ENCODE peak calls at places on chromosome 1, in eight cellular contexts. S is fibroblast of mammary gland, C is HL-60, I is right lobe of liver, Q is cardiac fibroblast, D is neural crest cell, F is choroid plexus epithelial cell, B is IMR-90. J is an unnamed sample.

GRCh38 chr1:71068325-71069240 is 12.3 kb downstream of the ZRANB2 start:
- DNase-seq in C (no peak), Q (no peak), S (no peak), F (no peak), B (no peak), I (no peak), D (no peak), J (no peak)

GRCh38 chr1:226810681-226811080 is 59.7 kb upstream of the PSEN2 start:
- DNase-seq in B (no peak), S (no peak), Q (no peak), I (no peak), D (no peak), F (no peak), C (no peak), J (no peak)

GRCh38 chr1:212055333-212055732 is 19.8 kb downstream of the DTL start:
- DNase-seq in Q (no peak), B (no peak), I (no peak), F (no peak), D (no peak), C (no peak), S (no peak), J (no peak)

GRCh38 chr1:105208581-105208980 is 1458.9 kb downstream of the AMY1C start:
- DNase-seq in B (no peak), Q (no peak), I (no peak), C (no peak), F (no peak), D (no peak), S (no peak), J (no peak)

GRCh38 chr1:3530931-3531818 is 76.7 kb downstream of the ARHGEF16 start:
- DNase-seq in D (peak; percentile 47), B (peak; percentile 19), Q (peak; percentile 70), F (peak; percentile 62), I (peak; percentile 87), C (peak; percentile 67), S (peak; percentile 8), J (no peak)

GRCh38 chr1:62325076-62325475 is 5.8 kb upstream of the KANK4 start:
- DNase-seq in S (peak; percentile 65), I (no peak), D (no peak), B (peak; percentile 7), F (peak; percentile 37), C (no peak), Q (peak; percentile 52), J (no peak)

GRCh38 chr1:31771891-31772668 is 7.9 kb upstream of the ADGRB2 start:
- DNase-seq in I (no peak), S (no peak), B (peak; percentile 27), F (peak; percentile 35), C (no peak), D (no peak), Q (no peak), J (no peak)

GRCh38 chr1:33634806-33635205 is 162.4 kb downstream of the ZSCAN20 start:
- DNase-seq in C (peak; percentile 28), B (peak; percentile 7), D (peak; percentile 50), Q (peak; percentile 17), F (peak; percentile 41), I (no peak), S (peak; percentile 20), J (no peak)

GRCh38 chr1:116763116-116763786 is 9.0 kb downstream of the CD2 start:
- DNase-seq in D (no peak), I (no peak), F (peak; percentile 72), C (no peak), Q (peak; percentile 41), B (no peak), S (peak; percentile 29), J (no peak)

GRCh38 chr1:207938016-207938415 is 27.1 kb upstream of the CD34 start:
- DNase-seq in B (peak; percentile 57), D (no peak), S (peak; percentile 16), I (no peak), Q (peak; percentile 46), F (peak; percentile 39), C (no peak), J (no peak)

GRCh38 chr1:149846042-149846441 is 53.3 kb upstream of the BOLA1 start:
- DNase-seq in D (no peak), I (peak; percentile 8), F (no peak), Q (no peak), C (no peak), B (no peak), S (no peak), J (no peak)

GRCh38 chr1:26335774-26336476 is 18.0 kb downstream of the CRYBG2 start:
- DNase-seq in S (no peak), I (no peak), C (no peak), Q (no peak), F (no peak), D (no peak), B (no peak), J (no peak)

GRCh38 chr1:114009393-114009792 is 30.1 kb downstream of the OLFML3 start:
- DNase-seq in F (peak; percentile 87), D (no peak), Q (peak; percentile 62), I (no peak), S (peak; percentile 84), C (no peak), B (peak; percentile 52), J (no peak)

GRCh38 chr1:2906105-2906504 is 104.6 kb upstream of the TTC34 start:
- DNase-seq in I (no peak), S (no peak), C (no peak), F (no peak), D (no peak), B (no peak), Q (no peak), J (no peak)

GRCh38 chr1:192707978-192708547 is 72.1 kb downstream of the RGS13 start:
- DNase-seq in S (no peak), F (no peak), D (no peak), C (peak; percentile 66), B (no peak), I (no peak), Q (no peak), J (no peak)

GRCh38 chr1:227894831-227895451 is 52.8 kb downstream of the WNT9A start:
- DNase-seq in B (no peak), D (peak; percentile 1), S (no peak), C (no peak), Q (no peak), F (no peak), I (peak; percentile 24), J (peak; percentile 9)

DNA sequence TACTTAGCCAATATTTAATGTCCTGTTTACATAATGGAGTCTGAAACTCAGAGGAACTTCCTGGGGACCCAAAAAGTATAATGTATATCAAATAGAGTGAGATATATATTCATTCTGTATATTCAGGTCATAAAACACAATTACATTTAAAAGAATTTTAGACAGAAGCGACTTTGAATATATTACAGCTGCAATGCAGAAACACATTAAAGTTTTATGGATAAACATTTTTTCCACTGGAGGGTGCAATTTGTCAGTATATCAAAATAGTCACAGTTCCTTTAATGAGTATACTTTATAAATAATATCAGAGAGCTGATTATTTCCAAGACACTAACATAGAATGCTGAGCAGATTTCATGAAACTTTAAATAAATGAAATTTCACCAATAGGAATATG is 43.9 kb upstream of the CRB1 start:
- DNase-seq in C (no peak), Q (peak; percentile 24), B (no peak), S (no peak), F (peak; percentile 32), D (no peak), I (no peak), J (no peak)
- TF ChIP-seq CTCF in C (no peak), Q (peak; percentile 5), B (peak; percentile 35), S (peak; percentile 17), F (peak; percentile 42), D (peak; percentile 51), I (peak; percentile 27), J (no peak)

DNA sequence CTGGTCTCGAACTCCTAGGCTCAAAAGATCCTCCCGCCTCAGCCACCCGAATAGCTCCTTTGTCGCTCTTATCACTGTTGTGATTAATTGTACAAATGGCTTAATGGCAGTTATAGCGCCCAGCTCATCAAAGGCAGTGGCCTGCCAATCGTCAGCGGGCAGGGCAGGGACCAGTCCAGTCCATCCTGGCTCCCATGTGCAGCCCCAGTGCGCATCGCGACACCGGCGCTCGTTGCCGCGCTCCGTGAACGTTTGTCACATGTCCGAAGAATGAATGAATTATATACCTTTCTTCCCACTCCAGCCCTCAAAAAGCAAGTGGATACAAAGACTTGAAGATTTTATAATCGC is 18.4 kb downstream of the MTX1 start:
- DNase-seq in D (peak; percentile 45), Q (peak; percentile 45), S (peak; percentile 38), C (peak; percentile 58), B (peak; percentile 38), I (no peak), F (peak; percentile 41), J (no peak)
- TF ChIP-seq CTCF in D (peak; percentile 31), Q (no peak), S (no peak), C (no peak), B (no peak), I (no peak), F (no peak), J (peak; percentile 43)

GRCh38 chr1:42736152-42736551 is 3.9 kb downstream of the CLDN19 start:
- DNase-seq in D (no peak), C (peak; percentile 16), B (no peak), F (peak; percentile 26), Q (peak; percentile 36), I (no peak), S (peak; percentile 40), J (no peak)
- TF ChIP-seq CTCF in D (peak; percentile 37), C (no peak), B (peak; percentile 39), F (peak; percentile 56), Q (peak; percentile 52), I (no peak), S (peak; percentile 40), J (no peak)

DNA sequence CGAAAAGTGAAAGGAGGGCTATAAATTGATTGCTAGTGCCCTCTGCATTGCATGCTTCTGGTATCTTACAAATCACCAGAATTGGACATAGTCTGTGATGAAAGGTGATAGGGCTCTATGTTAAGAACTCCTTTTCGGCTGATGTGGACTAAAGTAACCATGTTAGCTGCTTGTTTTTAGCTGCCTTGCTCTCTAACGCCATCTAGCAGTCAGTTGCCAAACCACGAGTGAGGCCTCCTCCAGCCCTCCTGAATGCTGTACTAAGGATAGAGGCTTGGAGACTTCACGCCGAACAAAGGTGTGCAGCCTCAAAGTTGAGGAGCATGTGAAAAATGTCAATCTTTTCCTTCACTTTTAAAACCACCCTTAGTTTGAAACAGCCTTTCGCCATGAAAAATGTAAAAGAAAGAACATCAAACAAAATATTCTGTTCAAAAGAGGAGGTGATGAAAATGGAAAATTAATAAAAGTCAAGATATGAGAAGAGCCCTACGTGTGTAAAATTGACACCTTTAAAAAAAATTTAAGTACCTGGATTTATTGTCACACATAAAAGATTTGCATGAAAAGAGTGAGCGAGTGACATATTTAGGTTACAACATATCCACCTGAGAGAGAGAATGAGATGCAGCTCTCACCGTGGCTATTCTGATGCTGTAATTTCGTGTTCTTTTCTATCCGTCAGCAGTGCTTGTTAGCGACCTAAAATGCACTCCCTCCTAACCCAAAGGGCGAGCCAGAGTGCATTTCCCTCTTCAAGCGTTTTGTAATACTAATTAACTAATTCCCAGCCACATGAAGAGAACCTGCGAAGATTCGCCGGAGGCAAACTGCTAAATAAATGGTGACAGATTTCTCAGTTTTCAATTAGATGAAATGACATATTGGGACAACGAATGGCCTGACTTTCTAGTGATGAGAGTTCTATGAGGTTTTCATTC is 8.0 kb downstream of the LRRC53 start:
- DNase-seq in F (peak; percentile 43), B (peak; percentile 50), Q (peak; percentile 45), S (peak; percentile 52), C (peak; percentile 47), D (peak; percentile 68), I (no peak), J (no peak)
- TF ChIP-seq CTCF in F (peak; percentile 71), B (peak; percentile 87), Q (peak; percentile 67), S (peak; percentile 89), C (peak; percentile 79), D (peak; percentile 81), I (peak; percentile 53), J (peak; percentile 35)

GRCh38 chr1:210527091-210527490 is 198.4 kb downstream of the HHAT start:
- DNase-seq in B (peak; percentile 16), S (no peak), I (no peak), C (no peak), Q (no peak), D (no peak), F (no peak), J (no peak)
- TF ChIP-seq CTCF in B (no peak), S (no peak), I (no peak), C (no peak), Q (no peak), D (no peak), F (no peak), J (no peak)